ENCODE peak calls at places on chromosomes 16 and 17, in seven cellular contexts. One of them, this sample, is unnamed.

GRCh38 chr17:74442670-74443515 is 11.0 kb downstream of the GPRC5C start:
- DNase-seq in GM23248: peak; percentile 25
- DNase-seq in PC-3: peak; percentile 51
- DNase-seq in neural progenitor cell: peak; percentile 46
- DNase-seq in HCT116: peak; percentile 89
- DNase-seq in GM23338: peak; percentile 64
- DNase-seq in hepatocyte: peak; percentile 93
- DNase-seq in this sample: peak; percentile 88

GRCh38 chr16:70756071-70756470 is 44.9 kb downstream of the VAC14 start:
- DNase-seq in GM23248: no peak
- DNase-seq in PC-3: no peak
- DNase-seq in neural progenitor cell: no peak
- DNase-seq in HCT116: no peak
- DNase-seq in GM23338: no peak
- DNase-seq in hepatocyte: no peak
- DNase-seq in this sample: no peak

GRCh38 chr16:8920676-8921625 is 38.8 kb downstream of the LITAFD start:
- DNase-seq in GM23248: peak; percentile 68
- DNase-seq in PC-3: no peak
- DNase-seq in neural progenitor cell: no peak
- DNase-seq in HCT116: no peak
- DNase-seq in GM23338: no peak
- DNase-seq in hepatocyte: no peak
- DNase-seq in this sample: no peak

GRCh38 chr17:61235821-61236197 is 163.8 kb upstream of the TBX2 start:
- DNase-seq in GM23248: peak; percentile 65
- DNase-seq in PC-3: no peak
- DNase-seq in neural progenitor cell: peak; percentile 10
- DNase-seq in HCT116: no peak
- DNase-seq in GM23338: no peak
- DNase-seq in hepatocyte: peak; percentile 48
- DNase-seq in this sample: no peak

GRCh38 chr16:70476272-70477020 is 22.1 kb downstream of the FCSK start:
- DNase-seq in GM23248: peak; percentile 77
- DNase-seq in PC-3: peak; percentile 79
- DNase-seq in neural progenitor cell: no peak
- DNase-seq in HCT116: peak; percentile 49
- DNase-seq in GM23338: no peak
- DNase-seq in hepatocyte: no peak
- DNase-seq in this sample: no peak

GRCh38 chr16:49978569-49979326 is 46.3 kb upstream of the CNEP1R1 start:
- DNase-seq in GM23248: no peak
- DNase-seq in PC-3: no peak
- DNase-seq in neural progenitor cell: no peak
- DNase-seq in HCT116: no peak
- DNase-seq in GM23338: no peak
- DNase-seq in hepatocyte: no peak
- DNase-seq in this sample: no peak

GRCh38 chr17:31329221-31329620 is 7.8 kb upstream of the EVI2A start:
- DNase-seq in GM23248: peak; percentile 34
- DNase-seq in PC-3: peak; percentile 28
- DNase-seq in neural progenitor cell: no peak
- DNase-seq in HCT116: no peak
- DNase-seq in GM23338: no peak
- DNase-seq in hepatocyte: no peak
- DNase-seq in this sample: no peak

GRCh38 chr17:74936470-74936799 is 737 bp downstream of the OTOP3 start:
- DNase-seq in GM23248: no peak
- DNase-seq in PC-3: no peak
- DNase-seq in neural progenitor cell: no peak
- DNase-seq in HCT116: no peak
- DNase-seq in GM23338: no peak
- DNase-seq in hepatocyte: no peak
- DNase-seq in this sample: no peak

GRCh38 chr17:50688168-50688719 is 19.5 kb downstream of the ANKRD40 start:
- DNase-seq in GM23248: no peak
- DNase-seq in PC-3: no peak
- DNase-seq in neural progenitor cell: no peak
- DNase-seq in HCT116: no peak
- DNase-seq in GM23338: no peak
- DNase-seq in hepatocyte: no peak
- DNase-seq in this sample: no peak

GRCh38 chr16:81997738-81998137 is 13.5 kb downstream of the SDR42E1 start:
- DNase-seq in GM23248: peak; percentile 82
- DNase-seq in PC-3: peak; percentile 79
- DNase-seq in neural progenitor cell: no peak
- DNase-seq in HCT116: no peak
- DNase-seq in GM23338: no peak
- DNase-seq in hepatocyte: peak; percentile 73
- DNase-seq in this sample: no peak

DNA sequence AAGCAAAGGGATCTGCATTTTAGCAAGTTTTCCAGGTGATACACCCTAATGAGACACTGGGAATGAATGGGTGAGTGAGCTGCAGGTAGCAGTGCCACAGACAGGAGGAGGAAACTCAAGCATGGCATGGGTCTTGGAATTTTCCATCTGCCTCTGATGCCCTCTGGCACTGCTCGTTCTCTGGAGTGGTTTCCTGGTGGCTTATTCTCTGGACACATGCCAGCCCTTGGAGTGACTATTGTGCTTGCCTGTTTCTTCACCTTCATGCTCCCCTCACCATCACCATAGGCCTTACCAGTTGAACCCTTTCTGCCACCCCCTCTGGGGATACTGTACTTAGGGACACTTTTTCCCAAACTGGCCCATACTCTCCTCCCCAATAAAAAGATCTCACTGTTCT is 1.6 kb downstream of the COASY start:
- DNase-seq in GM23248: peak; percentile 40
- DNase-seq in PC-3: peak; percentile 61
- DNase-seq in neural progenitor cell: no peak
- DNase-seq in HCT116: no peak
- DNase-seq in GM23338: no peak
- DNase-seq in hepatocyte: no peak
- DNase-seq in this sample: no peak
- H3K4me1 ChIP-seq in GM23248: peaks cover 20% of the 10 kb centered on the region
- H3K4me1 ChIP-seq in PC-3: peaks cover 25% of the 10 kb centered on the region
- H3K4me1 ChIP-seq in neural progenitor cell: peaks cover 12% of the 10 kb centered on the region
- H3K4me1 ChIP-seq in HCT116: peaks cover 58% of the 10 kb centered on the region
- H3K4me1 ChIP-seq in GM23338: peaks cover 19% of the 10 kb centered on the region
- H3K4me1 ChIP-seq in hepatocyte: peaks cover 19% of the 10 kb centered on the region
- H3K4me1 ChIP-seq in this sample: peaks cover 43% of the 10 kb centered on the region

DNA sequence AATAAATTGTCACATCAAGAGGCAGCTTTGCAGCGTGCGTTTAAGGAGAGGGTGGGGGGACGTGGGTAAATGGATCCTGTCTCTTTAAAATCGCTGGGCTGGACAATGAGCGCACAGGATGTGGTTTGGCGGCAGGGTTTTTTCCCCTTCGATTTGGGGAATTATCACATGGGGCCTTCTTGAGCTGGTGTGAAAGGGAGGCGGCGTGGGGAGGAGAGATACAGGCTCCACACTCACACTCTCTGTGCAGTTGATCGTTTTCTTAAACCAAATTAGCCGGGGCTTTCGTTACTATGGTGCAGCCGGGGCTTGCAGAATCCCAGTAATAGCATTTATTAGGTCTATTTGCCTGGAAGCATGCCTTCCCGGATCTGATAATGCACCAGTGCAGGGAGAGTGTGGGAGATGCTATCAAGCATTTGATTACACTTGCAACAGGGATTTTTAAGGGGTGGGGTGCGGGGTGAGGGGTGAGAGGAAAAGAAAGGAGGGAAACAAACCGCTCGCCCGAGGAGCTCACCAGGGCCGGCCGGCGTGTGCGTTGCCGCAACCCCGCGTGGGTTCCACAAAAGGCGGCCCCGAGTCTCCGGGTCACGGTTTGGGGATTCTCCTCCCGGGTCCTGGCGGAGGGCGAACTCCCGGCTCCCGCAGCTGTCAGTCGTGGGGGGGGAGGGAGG is 58.9 kb upstream of the GSE1 start:
- DNase-seq in GM23248: peak; percentile 84
- DNase-seq in PC-3: peak; percentile 74
- DNase-seq in neural progenitor cell: peak; percentile 71
- DNase-seq in HCT116: peak; percentile 80
- DNase-seq in GM23338: peak; percentile 61
- DNase-seq in hepatocyte: peak; percentile 61
- DNase-seq in this sample: peak; percentile 88
- TF ChIP-seq EZH2phosphoT487 in GM23248: no peak
- TF ChIP-seq EZH2phosphoT487 in PC-3: no peak
- TF ChIP-seq EZH2phosphoT487 in neural progenitor cell: no peak
- TF ChIP-seq EZH2phosphoT487 in HCT116: no peak
- TF ChIP-seq EZH2phosphoT487 in GM23338: no peak
- TF ChIP-seq EZH2phosphoT487 in hepatocyte: no peak
- TF ChIP-seq EZH2phosphoT487 in this sample: no peak

GRCh38 chr16:57797216-57797525 is 5.1 kb downstream of the KIFC3 start:
- DNase-seq in GM23248: no peak
- DNase-seq in PC-3: no peak
- DNase-seq in neural progenitor cell: no peak
- DNase-seq in HCT116: no peak
- DNase-seq in GM23338: no peak
- DNase-seq in hepatocyte: no peak
- DNase-seq in this sample: no peak
- H3K4me1 ChIP-seq in GM23248: peaks cover 12% of the 10 kb centered on the region
- H3K4me1 ChIP-seq in PC-3: peaks cover 47% of the 10 kb centered on the region
- H3K4me1 ChIP-seq in neural progenitor cell: peaks cover 19% of the 10 kb centered on the region
- H3K4me1 ChIP-seq in HCT116: peaks cover 63% of the 10 kb centered on the region
- H3K4me1 ChIP-seq in GM23338: peaks cover 34% of the 10 kb centered on the region
- H3K4me1 ChIP-seq in hepatocyte: peaks cover 52% of the 10 kb centered on the region
- H3K4me1 ChIP-seq in this sample: no peaks in the 10 kb centered on the region

GRCh38 chr17:72846399-72846798 is 246.1 kb downstream of the SLC39A11 start:
- DNase-seq in GM23248: no peak
- DNase-seq in PC-3: peak; percentile 51
- DNase-seq in neural progenitor cell: no peak
- DNase-seq in HCT116: no peak
- DNase-seq in GM23338: no peak
- DNase-seq in hepatocyte: no peak
- DNase-seq in this sample: no peak

GRCh38 chr17:72853438-72854415 is 238.8 kb downstream of the SLC39A11 start:
- DNase-seq in GM23248: no peak
- DNase-seq in PC-3: no peak
- DNase-seq in neural progenitor cell: no peak
- DNase-seq in HCT116: no peak
- DNase-seq in GM23338: no peak
- DNase-seq in hepatocyte: no peak
- DNase-seq in this sample: no peak

GRCh38 chr17:72852267-72852945 is 240.1 kb downstream of the SLC39A11 start:
- DNase-seq in GM23248: no peak
- DNase-seq in PC-3: peak; percentile 11
- DNase-seq in neural progenitor cell: no peak
- DNase-seq in HCT116: no peak
- DNase-seq in GM23338: no peak
- DNase-seq in hepatocyte: no peak
- DNase-seq in this sample: no peak

DNA sequence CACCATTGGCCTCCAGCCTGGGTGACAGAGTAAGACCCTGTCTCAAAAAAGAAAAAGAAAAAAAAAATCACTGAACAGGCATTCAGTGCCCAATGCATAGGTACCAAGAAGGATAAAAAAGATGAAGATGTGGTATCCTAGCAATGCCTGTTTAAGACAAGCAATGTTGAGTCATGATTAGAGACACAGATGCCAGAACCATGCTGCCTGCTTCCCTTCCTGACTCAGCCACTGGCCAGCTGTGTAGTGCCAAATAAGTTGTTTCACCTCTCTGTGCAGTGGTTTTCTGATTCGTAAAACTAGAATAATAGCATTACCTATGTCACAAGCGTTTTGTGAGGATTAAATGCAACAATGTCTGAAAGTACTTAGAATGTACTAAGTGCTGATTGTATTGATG is 242.1 kb downstream of the SLC39A11 start:
- DNase-seq in GM23248: peak; percentile 88
- DNase-seq in PC-3: peak; percentile 71
- DNase-seq in neural progenitor cell: no peak
- DNase-seq in HCT116: no peak
- DNase-seq in GM23338: no peak
- DNase-seq in hepatocyte: no peak
- DNase-seq in this sample: no peak
- TF ChIP-seq EZH2phosphoT487 in GM23248: no peak
- TF ChIP-seq EZH2phosphoT487 in PC-3: no peak
- TF ChIP-seq EZH2phosphoT487 in neural progenitor cell: no peak
- TF ChIP-seq EZH2phosphoT487 in HCT116: no peak
- TF ChIP-seq EZH2phosphoT487 in GM23338: no peak
- TF ChIP-seq EZH2phosphoT487 in hepatocyte: no peak
- TF ChIP-seq EZH2phosphoT487 in this sample: no peak

GRCh38 chr17:10117085-10117484 is 81.3 kb downstream of the GAS7 start:
- DNase-seq in GM23248: no peak
- DNase-seq in PC-3: no peak
- DNase-seq in neural progenitor cell: no peak
- DNase-seq in HCT116: no peak
- DNase-seq in GM23338: no peak
- DNase-seq in hepatocyte: no peak
- DNase-seq in this sample: no peak

GRCh38 chr17:10116676-10117075 is 81.7 kb downstream of the GAS7 start:
- DNase-seq in GM23248: no peak
- DNase-seq in PC-3: no peak
- DNase-seq in neural progenitor cell: no peak
- DNase-seq in HCT116: no peak
- DNase-seq in GM23338: no peak
- DNase-seq in hepatocyte: no peak
- DNase-seq in this sample: no peak

GRCh38 chr17:10114931-10115535 is 83.4 kb downstream of the GAS7 start:
- DNase-seq in GM23248: peak; percentile 97
- DNase-seq in PC-3: peak; percentile 46
- DNase-seq in neural progenitor cell: no peak
- DNase-seq in HCT116: no peak
- DNase-seq in GM23338: no peak
- DNase-seq in hepatocyte: peak; percentile 91
- DNase-seq in this sample: peak; percentile 4

GRCh38 chr17:10115536-10115932 is 82.9 kb downstream of the GAS7 start:
- DNase-seq in GM23248: peak; percentile 33
- DNase-seq in PC-3: no peak
- DNase-seq in neural progenitor cell: no peak
- DNase-seq in HCT116: no peak
- DNase-seq in GM23338: no peak
- DNase-seq in hepatocyte: no peak
- DNase-seq in this sample: no peak

GRCh38 chr17:10116267-10116666 is 82.1 kb downstream of the GAS7 start:
- DNase-seq in GM23248: no peak
- DNase-seq in PC-3: no peak
- DNase-seq in neural progenitor cell: no peak
- DNase-seq in HCT116: no peak
- DNase-seq in GM23338: no peak
- DNase-seq in hepatocyte: no peak
- DNase-seq in this sample: no peak
- H3K4me1 ChIP-seq in GM23248: peaks cover 20% of the 10 kb centered on the region
- H3K4me1 ChIP-seq in PC-3: peaks cover 9% of the 10 kb centered on the region
- H3K4me1 ChIP-seq in neural progenitor cell: no peaks in the 10 kb centered on the region
- H3K4me1 ChIP-seq in HCT116: peaks cover 63% of the 10 kb centered on the region
- H3K4me1 ChIP-seq in GM23338: peaks cover 27% of the 10 kb centered on the region
- H3K4me1 ChIP-seq in hepatocyte: peaks cover 44% of the 10 kb centered on the region
- H3K4me1 ChIP-seq in this sample: no peaks in the 10 kb centered on the region

This sample was measured in OCI-LY7.